ENCODE peak calls at places on chromosomes 2 and 18, in nine cellular contexts. One of them, this sample, is unnamed.

GRCh38 chr2:207166349-207167128 is 791 bp upstream of the KLF7 start:
- DNase-seq in neural crest cell: peak; percentile 67
- DNase-seq in ecto neural progenitor cell: peak; percentile 90
- DNase-seq in NCI-H187 treated with DMSO at 0.1 percent for 48 hours: no peak
- DNase-seq in NCI-H2227 treated with DMSO at 0.1 percent for 48 hours: peak; percentile 93
- DNase-seq in GM12865: peak; percentile 87
- DNase-seq in neuronal stem cell: peak; percentile 78
- DNase-seq in hippocampal formation: peak; percentile 78
- DNase-seq in CD8-positive, alpha-beta memory T cell: peak; percentile 45
- DNase-seq in this sample: peak; percentile 95

GRCh38 chr18:40917096-40917495 is 1037.9 kb upstream of the PIK3C3 start:
- DNase-seq in neural crest cell: no peak
- DNase-seq in ecto neural progenitor cell: no peak
- DNase-seq in NCI-H187 treated with DMSO at 0.1 percent for 48 hours: no peak
- DNase-seq in NCI-H2227 treated with DMSO at 0.1 percent for 48 hours: no peak
- DNase-seq in GM12865: no peak
- DNase-seq in neuronal stem cell: no peak
- DNase-seq in hippocampal formation: no peak
- DNase-seq in CD8-positive, alpha-beta memory T cell: no peak
- DNase-seq in this sample: no peak

GRCh38 chr2:24421668-24422067 is 61.3 kb upstream of the ITSN2 start:
- DNase-seq in neural crest cell: peak; percentile 72
- DNase-seq in ecto neural progenitor cell: peak; percentile 69
- DNase-seq in NCI-H187 treated with DMSO at 0.1 percent for 48 hours: no peak
- DNase-seq in NCI-H2227 treated with DMSO at 0.1 percent for 48 hours: no peak
- DNase-seq in GM12865: peak; percentile 65
- DNase-seq in neuronal stem cell: no peak
- DNase-seq in hippocampal formation: peak; percentile 16
- DNase-seq in CD8-positive, alpha-beta memory T cell: peak; percentile 22
- DNase-seq in this sample: no peak

GRCh38 chr2:141534671-141535359 is 596.0 kb downstream of the LRP1B start:
- DNase-seq in neural crest cell: no peak
- DNase-seq in ecto neural progenitor cell: no peak
- DNase-seq in NCI-H187 treated with DMSO at 0.1 percent for 48 hours: no peak
- DNase-seq in NCI-H2227 treated with DMSO at 0.1 percent for 48 hours: no peak
- DNase-seq in GM12865: peak; percentile 40
- DNase-seq in neuronal stem cell: no peak
- DNase-seq in hippocampal formation: peak; percentile 50
- DNase-seq in CD8-positive, alpha-beta memory T cell: no peak
- DNase-seq in this sample: no peak

GRCh38 chr2:233974530-233975071 is 57.4 kb downstream of the TRPM8 start:
- DNase-seq in neural crest cell: no peak
- DNase-seq in ecto neural progenitor cell: no peak
- DNase-seq in NCI-H187 treated with DMSO at 0.1 percent for 48 hours: no peak
- DNase-seq in NCI-H2227 treated with DMSO at 0.1 percent for 48 hours: peak; percentile 18
- DNase-seq in GM12865: no peak
- DNase-seq in neuronal stem cell: no peak
- DNase-seq in hippocampal formation: peak; percentile 0
- DNase-seq in CD8-positive, alpha-beta memory T cell: no peak
- DNase-seq in this sample: no peak

GRCh38 chr2:174108579-174108978 is 139.8 kb downstream of the OLA1 start:
- DNase-seq in neural crest cell: no peak
- DNase-seq in ecto neural progenitor cell: no peak
- DNase-seq in NCI-H187 treated with DMSO at 0.1 percent for 48 hours: no peak
- DNase-seq in NCI-H2227 treated with DMSO at 0.1 percent for 48 hours: no peak
- DNase-seq in GM12865: no peak
- DNase-seq in neuronal stem cell: no peak
- DNase-seq in hippocampal formation: no peak
- DNase-seq in CD8-positive, alpha-beta memory T cell: no peak
- DNase-seq in this sample: no peak

GRCh38 chr2:216275890-216276289 is 96.4 kb downstream of the MARCHF4 start:
- DNase-seq in neural crest cell: no peak
- DNase-seq in ecto neural progenitor cell: no peak
- DNase-seq in NCI-H187 treated with DMSO at 0.1 percent for 48 hours: no peak
- DNase-seq in NCI-H2227 treated with DMSO at 0.1 percent for 48 hours: no peak
- DNase-seq in GM12865: no peak
- DNase-seq in neuronal stem cell: no peak
- DNase-seq in hippocampal formation: no peak
- DNase-seq in CD8-positive, alpha-beta memory T cell: no peak
- DNase-seq in this sample: no peak

GRCh38 chr2:85791704-85792565 is 38.1 kb downstream of the ATOH8 start:
- DNase-seq in neural crest cell: no peak
- DNase-seq in ecto neural progenitor cell: peak; percentile 43
- DNase-seq in NCI-H187 treated with DMSO at 0.1 percent for 48 hours: no peak
- DNase-seq in NCI-H2227 treated with DMSO at 0.1 percent for 48 hours: no peak
- DNase-seq in GM12865: no peak
- DNase-seq in neuronal stem cell: no peak
- DNase-seq in hippocampal formation: no peak
- DNase-seq in CD8-positive, alpha-beta memory T cell: no peak
- DNase-seq in this sample: no peak

GRCh38 chr2:128361376-128362131 is 42.9 kb upstream of the HS6ST1 start:
- DNase-seq in neural crest cell: no peak
- DNase-seq in ecto neural progenitor cell: peak; percentile 48
- DNase-seq in NCI-H187 treated with DMSO at 0.1 percent for 48 hours: no peak
- DNase-seq in NCI-H2227 treated with DMSO at 0.1 percent for 48 hours: no peak
- DNase-seq in GM12865: no peak
- DNase-seq in neuronal stem cell: no peak
- DNase-seq in hippocampal formation: no peak
- DNase-seq in CD8-positive, alpha-beta memory T cell: no peak
- DNase-seq in this sample: no peak

GRCh38 chr2:239561448-239562001 is 160.7 kb upstream of the HDAC4 start:
- DNase-seq in neural crest cell: no peak
- DNase-seq in ecto neural progenitor cell: no peak
- DNase-seq in NCI-H187 treated with DMSO at 0.1 percent for 48 hours: no peak
- DNase-seq in NCI-H2227 treated with DMSO at 0.1 percent for 48 hours: no peak
- DNase-seq in GM12865: no peak
- DNase-seq in neuronal stem cell: no peak
- DNase-seq in hippocampal formation: no peak
- DNase-seq in CD8-positive, alpha-beta memory T cell: no peak
- DNase-seq in this sample: no peak

GRCh38 chr2:63888490-63889402 is 47.0 kb downstream of the UGP2 start:
- DNase-seq in neural crest cell: peak; percentile 41
- DNase-seq in ecto neural progenitor cell: peak; percentile 49
- DNase-seq in NCI-H187 treated with DMSO at 0.1 percent for 48 hours: no peak
- DNase-seq in NCI-H2227 treated with DMSO at 0.1 percent for 48 hours: peak; percentile 29
- DNase-seq in GM12865: peak; percentile 59
- DNase-seq in neuronal stem cell: peak; percentile 41
- DNase-seq in hippocampal formation: peak; percentile 20
- DNase-seq in CD8-positive, alpha-beta memory T cell: peak; percentile 2
- DNase-seq in this sample: no peak

GRCh38 chr2:74281141-74281540 is 62.1 kb downstream of the SLC4A5 start:
- DNase-seq in neural crest cell: no peak
- DNase-seq in ecto neural progenitor cell: no peak
- DNase-seq in NCI-H187 treated with DMSO at 0.1 percent for 48 hours: no peak
- DNase-seq in NCI-H2227 treated with DMSO at 0.1 percent for 48 hours: no peak
- DNase-seq in GM12865: no peak
- DNase-seq in neuronal stem cell: no peak
- DNase-seq in hippocampal formation: no peak
- DNase-seq in CD8-positive, alpha-beta memory T cell: no peak
- DNase-seq in this sample: no peak

GRCh38 chr18:23872701-23873550 is 141.6 kb upstream of the TTC39C start:
- DNase-seq in neural crest cell: no peak
- DNase-seq in ecto neural progenitor cell: no peak
- DNase-seq in NCI-H187 treated with DMSO at 0.1 percent for 48 hours: no peak
- DNase-seq in NCI-H2227 treated with DMSO at 0.1 percent for 48 hours: no peak
- DNase-seq in GM12865: no peak
- DNase-seq in neuronal stem cell: no peak
- DNase-seq in hippocampal formation: no peak
- DNase-seq in CD8-positive, alpha-beta memory T cell: peak; percentile 42
- DNase-seq in this sample: peak; percentile 90

This sample was measured in esophagus muscularis mucosa.